ENCODE peak calls at places on chromosomes 7 and 10, in eight cellular contexts. P is stimulated activated CD8-positive, alpha-beta memory T cell treated with anti-CD3 and anti-CD28 coated beads, Interleukin-2, amount 100 ng/mL, for 1 hour; S is iris pigment epithelial cell; B is cerebellar cortex; M is non-pigmented ciliary epithelial cell; K is epithelial cell of esophagus; Q is cardiac septum; V is SJSA1. O is an unnamed sample.

GRCh38 chr10:18618995-18619394 is 32.4 kb downstream of the NSUN6 start:
- DNase-seq in P (no peak), V (no peak), Q (no peak), B (peak), M (no peak), K (no peak), S (no peak), O (peak)

GRCh38 chr7:29564455-29565185 is 985 bp downstream of the PRR15 start:
- DNase-seq in B (peak), Q (no peak), S (peak), K (peak), P (no peak), V (peak), M (no peak), O (peak)

GRCh38 chr10:60288291-60288690 is 101.4 kb downstream of the ANK3 start:
- DNase-seq in Q (no peak), K (no peak), M (no peak), B (peak), V (no peak), P (no peak), S (peak), O (peak)

GRCh38 chr10:12351447-12351846 is 2.1 kb downstream of the CAMK1D start:
- DNase-seq in M (no peak), S (no peak), V (no peak), Q (no peak), P (no peak), K (no peak), B (no peak), O (peak)

GRCh38 chr7:129021656-129022055 is 33.3 kb downstream of the TNPO3 start:
- DNase-seq in S (no peak), K (peak), B (no peak), P (no peak), V (no peak), M (no peak), Q (no peak), O (no peak)

GRCh38 chr10:128451879-128452278 is 325.7 kb upstream of the MKI67 start:
- DNase-seq in K (no peak), Q (no peak), B (no peak), M (no peak), S (no peak), V (no peak), P (no peak), O (no peak)

GRCh38 chr10:30755474-30755873 is 125.9 kb upstream of the LYZL2 start:
- DNase-seq in Q (no peak), S (no peak), P (no peak), V (no peak), B (no peak), M (no peak), K (no peak), O (no peak)

GRCh38 chr10:4704034-4704545 is 121.9 kb upstream of the AKR1E2 start:
- DNase-seq in K (peak), V (peak), P (no peak), Q (no peak), M (peak), S (peak), B (no peak), O (no peak)

GRCh38 chr7:66522518-66522917 is 106.2 kb upstream of the KCTD7 start:
- DNase-seq in B (no peak), K (no peak), P (no peak), S (no peak), V (no peak), Q (no peak), M (no peak), O (peak)

GRCh38 chr10:25174461-25175230 is at the start of gene GPR158:
- DNase-seq in V (peak), Q (peak), S (peak), K (peak), B (peak), P (peak), M (peak), O (peak)

GRCh38 chr10:92110039-92110794 is 180.7 kb downstream of the CPEB3 start:
- DNase-seq in V (peak), S (peak), K (no peak), Q (no peak), B (no peak), M (no peak), P (no peak), O (no peak)

GRCh38 chr10:28839600-28840007 is 162.3 kb downstream of the BAMBI start:
- DNase-seq in S (peak), V (peak), B (no peak), P (no peak), K (no peak), Q (no peak), M (peak), O (peak)

GRCh38 chr10:14173706-14174594 is 156.8 kb downstream of the FRMD4A start:
- DNase-seq in M (no peak), K (peak), S (no peak), P (no peak), B (peak), V (peak), Q (no peak), O (peak)

GRCh38 chr7:67788689-67789088 is 792.1 kb downstream of the TYW1 start:
- DNase-seq in S (no peak), V (no peak), B (no peak), Q (no peak), K (no peak), P (no peak), M (no peak), O (peak)

GRCh38 chr10:60043561-60043960 is 137.2 kb upstream of the CCDC6 start:
- DNase-seq in B (no peak), P (no peak), K (no peak), Q (no peak), V (no peak), S (no peak), M (no peak), O (peak)

GRCh38 chr7:100546129-100546867 is 7.3 kb downstream of the AGFG2 start:
- DNase-seq in K (no peak), S (peak), Q (no peak), B (no peak), V (no peak), M (no peak), P (no peak), O (peak)

GRCh38 chr10:33100996-33101747 is 143.1 kb upstream of the ITGB1 start:
- DNase-seq in M (no peak), K (peak), B (no peak), Q (no peak), P (no peak), S (no peak), V (no peak), O (no peak)

GRCh38 chr10:126417220-126417825 is 29.0 kb upstream of the ADAM12 start:
- DNase-seq in P (no peak), S (no peak), Q (no peak), B (no peak), V (no peak), M (no peak), K (no peak), O (no peak)

GRCh38 chr10:75137533-75138438 is 26.3 kb downstream of the SAMD8 start:
- DNase-seq in P (no peak), B (no peak), Q (no peak), K (peak), M (no peak), V (no peak), S (peak), O (peak)

GRCh38 chr7:39073432-39073831 is 95.7 kb downstream of the POU6F2 start:
- DNase-seq in Q (no peak), K (no peak), P (no peak), M (no peak), S (no peak), V (no peak), B (no peak), O (peak)

GRCh38 chr7:73983437-73984164 is 44.4 kb upstream of the ELN start:
- DNase-seq in S (no peak), Q (no peak), M (no peak), P (no peak), V (no peak), B (no peak), K (no peak), O (no peak)

GRCh38 chr7:141262101-141262819 is 188.4 kb downstream of the TMEM178B start:
- DNase-seq in P (no peak), B (peak), S (peak), Q (no peak), K (no peak), M (no peak), V (no peak), O (no peak)

GRCh38 chr10:35516102-35516670 is 89.0 kb upstream of the GJD4 start:
- DNase-seq in Q (no peak), S (peak), P (no peak), M (no peak), K (no peak), B (no peak), V (no peak), O (no peak)

GRCh38 chr7:42661312-42661711 is 250.6 kb downstream of the C7orf25 start:
- DNase-seq in B (no peak), S (peak), V (no peak), Q (no peak), P (no peak), M (peak), K (peak), O (no peak)